ENCODE peak calls at places on chromosomes 13 and 19, in ten cellular contexts. One of them, this sample, is unnamed.

GRCh38 chr13:48303331-48304131 is at the start of gene RB1:
- DNase-seq in GM23338: peak
- DNase-seq in CD4-positive, alpha-beta T cell: peak
- DNase-seq in HCT116: peak
- DNase-seq in tibial nerve: peak
- DNase-seq in endothelial cell of umbilical vein: peak
- DNase-seq in AG04449: no peak
- DNase-seq in uterus: peak
- DNase-seq in gastrocnemius medialis: peak
- DNase-seq in heart left ventricle: peak
- DNase-seq in this sample: peak

GRCh38 chr19:11507370-11508078 is 1.9 kb upstream of the ZNF653 start:
- DNase-seq in GM23338: no peak
- DNase-seq in CD4-positive, alpha-beta T cell: no peak
- DNase-seq in HCT116: no peak
- DNase-seq in tibial nerve: no peak
- DNase-seq in endothelial cell of umbilical vein: no peak
- DNase-seq in AG04449: no peak
- DNase-seq in uterus: no peak
- DNase-seq in gastrocnemius medialis: no peak
- DNase-seq in heart left ventricle: no peak
- DNase-seq in this sample: no peak

GRCh38 chr19:55473201-55473600 is 3.2 kb upstream of the ZNF628 start:
- DNase-seq in GM23338: no peak
- DNase-seq in CD4-positive, alpha-beta T cell: no peak
- DNase-seq in HCT116: no peak
- DNase-seq in tibial nerve: no peak
- DNase-seq in endothelial cell of umbilical vein: no peak
- DNase-seq in AG04449: no peak
- DNase-seq in uterus: no peak
- DNase-seq in gastrocnemius medialis: no peak
- DNase-seq in heart left ventricle: no peak
- DNase-seq in this sample: no peak

GRCh38 chr13:101408154-101408553 is 8.2 kb downstream of the NALCN start:
- DNase-seq in GM23338: no peak
- DNase-seq in CD4-positive, alpha-beta T cell: no peak
- DNase-seq in HCT116: no peak
- DNase-seq in tibial nerve: no peak
- DNase-seq in endothelial cell of umbilical vein: no peak
- DNase-seq in AG04449: no peak
- DNase-seq in uterus: no peak
- DNase-seq in gastrocnemius medialis: no peak
- DNase-seq in heart left ventricle: no peak
- DNase-seq in this sample: no peak

GRCh38 chr19:29495971-29496441 is 29.8 kb upstream of the VSTM2B start:
- DNase-seq in GM23338: no peak
- DNase-seq in CD4-positive, alpha-beta T cell: no peak
- DNase-seq in HCT116: no peak
- DNase-seq in tibial nerve: no peak
- DNase-seq in endothelial cell of umbilical vein: no peak
- DNase-seq in AG04449: no peak
- DNase-seq in uterus: no peak
- DNase-seq in gastrocnemius medialis: no peak
- DNase-seq in heart left ventricle: no peak
- DNase-seq in this sample: no peak

GRCh38 chr13:19155321-19155861 is 26.2 kb downstream of the TUBA3C start:
- DNase-seq in GM23338: no peak
- DNase-seq in CD4-positive, alpha-beta T cell: no peak
- DNase-seq in HCT116: no peak
- DNase-seq in tibial nerve: no peak
- DNase-seq in endothelial cell of umbilical vein: no peak
- DNase-seq in AG04449: no peak
- DNase-seq in uterus: no peak
- DNase-seq in gastrocnemius medialis: no peak
- DNase-seq in heart left ventricle: no peak
- DNase-seq in this sample: no peak

GRCh38 chr13:97445504-97446187 is 11.7 kb downstream of the RAP2A start:
- DNase-seq in GM23338: no peak
- DNase-seq in CD4-positive, alpha-beta T cell: no peak
- DNase-seq in HCT116: no peak
- DNase-seq in tibial nerve: no peak
- DNase-seq in endothelial cell of umbilical vein: no peak
- DNase-seq in AG04449: no peak
- DNase-seq in uterus: no peak
- DNase-seq in gastrocnemius medialis: no peak
- DNase-seq in heart left ventricle: no peak
- DNase-seq in this sample: no peak

GRCh38 chr19:4669723-4670480 is at the start of gene MYDGF:
- DNase-seq in GM23338: peak
- DNase-seq in CD4-positive, alpha-beta T cell: peak
- DNase-seq in HCT116: peak
- DNase-seq in tibial nerve: peak
- DNase-seq in endothelial cell of umbilical vein: peak
- DNase-seq in AG04449: peak
- DNase-seq in uterus: peak
- DNase-seq in gastrocnemius medialis: peak
- DNase-seq in heart left ventricle: peak
- DNase-seq in this sample: peak

DNA sequence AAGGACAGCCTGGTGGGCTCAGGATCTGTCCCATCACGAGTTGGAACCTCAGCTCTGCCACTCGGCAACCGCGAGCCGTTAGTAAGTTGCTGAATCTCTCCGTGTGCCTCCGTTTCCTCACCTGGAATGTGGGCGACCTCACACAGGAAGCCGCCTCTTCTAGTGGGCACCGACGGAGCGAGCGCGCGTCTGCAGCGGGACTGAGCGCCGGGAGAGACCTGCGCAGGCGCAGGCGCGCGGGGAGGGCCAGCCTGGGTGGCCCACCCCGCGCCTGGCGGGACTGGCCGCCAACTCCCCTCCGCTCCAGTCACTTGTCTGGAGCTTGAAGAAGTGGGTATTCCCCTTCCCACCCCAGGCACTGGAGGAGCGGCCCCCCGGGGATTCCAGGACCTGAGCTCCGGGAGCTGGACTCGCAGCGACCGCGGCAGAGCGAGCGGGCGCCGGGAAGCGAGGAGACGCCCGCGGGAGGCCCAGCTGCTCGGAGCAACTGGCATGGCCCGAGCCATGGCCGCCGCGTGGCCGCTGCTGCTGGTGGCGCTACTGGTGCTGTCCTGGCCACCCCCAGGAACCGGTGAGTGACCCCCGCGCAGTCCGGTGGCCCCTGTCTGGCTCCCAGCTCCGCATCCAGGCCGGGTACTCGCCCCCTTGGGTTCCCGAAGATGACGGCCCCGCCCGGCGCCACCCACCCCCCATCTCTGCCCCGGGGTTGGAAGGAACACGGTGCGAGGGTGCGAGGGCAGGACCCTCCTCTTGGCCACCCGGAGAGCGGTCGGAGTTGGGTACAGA is at the start of gene PVR:
- DNase-seq in GM23338: peak
- DNase-seq in CD4-positive, alpha-beta T cell: peak
- DNase-seq in HCT116: no peak
- DNase-seq in tibial nerve: peak
- DNase-seq in endothelial cell of umbilical vein: peak
- DNase-seq in AG04449: no peak
- DNase-seq in uterus: peak
- DNase-seq in gastrocnemius medialis: peak
- DNase-seq in heart left ventricle: peak
- DNase-seq in this sample: peak
- TF ChIP-seq CTCF in GM23338: no peak
- TF ChIP-seq CTCF in CD4-positive, alpha-beta T cell: no peak
- TF ChIP-seq CTCF in HCT116: no peak
- TF ChIP-seq CTCF in tibial nerve: no peak
- TF ChIP-seq CTCF in endothelial cell of umbilical vein: no peak
- TF ChIP-seq CTCF in AG04449: no peak
- TF ChIP-seq CTCF in uterus: no peak
- TF ChIP-seq CTCF in gastrocnemius medialis: no peak
- TF ChIP-seq CTCF in heart left ventricle: no peak
- TF ChIP-seq CTCF in this sample: no peak

GRCh38 chr19:1384478-1385110 is 887 bp downstream of the NDUFS7 start:
- DNase-seq in GM23338: no peak
- DNase-seq in CD4-positive, alpha-beta T cell: no peak
- DNase-seq in HCT116: no peak
- DNase-seq in tibial nerve: no peak
- DNase-seq in endothelial cell of umbilical vein: peak
- DNase-seq in AG04449: no peak
- DNase-seq in uterus: no peak
- DNase-seq in gastrocnemius medialis: no peak
- DNase-seq in heart left ventricle: no peak
- DNase-seq in this sample: no peak

GRCh38 chr19:1383014-1383310 is 745 bp upstream of the NDUFS7 start:
- DNase-seq in GM23338: no peak
- DNase-seq in CD4-positive, alpha-beta T cell: no peak
- DNase-seq in HCT116: no peak
- DNase-seq in tibial nerve: no peak
- DNase-seq in endothelial cell of umbilical vein: no peak
- DNase-seq in AG04449: peak
- DNase-seq in uterus: no peak
- DNase-seq in gastrocnemius medialis: no peak
- DNase-seq in heart left ventricle: no peak
- DNase-seq in this sample: no peak

GRCh38 chr19:1384085-1384462 is 367 bp downstream of the NDUFS7 start:
- DNase-seq in GM23338: no peak
- DNase-seq in CD4-positive, alpha-beta T cell: no peak
- DNase-seq in HCT116: no peak
- DNase-seq in tibial nerve: no peak
- DNase-seq in endothelial cell of umbilical vein: no peak
- DNase-seq in AG04449: no peak
- DNase-seq in uterus: no peak
- DNase-seq in gastrocnemius medialis: no peak
- DNase-seq in heart left ventricle: no peak
- DNase-seq in this sample: no peak

GRCh38 chr19:1382250-1382649 is 1.5 kb upstream of the NDUFS7 start:
- DNase-seq in GM23338: no peak
- DNase-seq in CD4-positive, alpha-beta T cell: no peak
- DNase-seq in HCT116: no peak
- DNase-seq in tibial nerve: no peak
- DNase-seq in endothelial cell of umbilical vein: no peak
- DNase-seq in AG04449: no peak
- DNase-seq in uterus: no peak
- DNase-seq in gastrocnemius medialis: no peak
- DNase-seq in heart left ventricle: no peak
- DNase-seq in this sample: no peak

DNA sequence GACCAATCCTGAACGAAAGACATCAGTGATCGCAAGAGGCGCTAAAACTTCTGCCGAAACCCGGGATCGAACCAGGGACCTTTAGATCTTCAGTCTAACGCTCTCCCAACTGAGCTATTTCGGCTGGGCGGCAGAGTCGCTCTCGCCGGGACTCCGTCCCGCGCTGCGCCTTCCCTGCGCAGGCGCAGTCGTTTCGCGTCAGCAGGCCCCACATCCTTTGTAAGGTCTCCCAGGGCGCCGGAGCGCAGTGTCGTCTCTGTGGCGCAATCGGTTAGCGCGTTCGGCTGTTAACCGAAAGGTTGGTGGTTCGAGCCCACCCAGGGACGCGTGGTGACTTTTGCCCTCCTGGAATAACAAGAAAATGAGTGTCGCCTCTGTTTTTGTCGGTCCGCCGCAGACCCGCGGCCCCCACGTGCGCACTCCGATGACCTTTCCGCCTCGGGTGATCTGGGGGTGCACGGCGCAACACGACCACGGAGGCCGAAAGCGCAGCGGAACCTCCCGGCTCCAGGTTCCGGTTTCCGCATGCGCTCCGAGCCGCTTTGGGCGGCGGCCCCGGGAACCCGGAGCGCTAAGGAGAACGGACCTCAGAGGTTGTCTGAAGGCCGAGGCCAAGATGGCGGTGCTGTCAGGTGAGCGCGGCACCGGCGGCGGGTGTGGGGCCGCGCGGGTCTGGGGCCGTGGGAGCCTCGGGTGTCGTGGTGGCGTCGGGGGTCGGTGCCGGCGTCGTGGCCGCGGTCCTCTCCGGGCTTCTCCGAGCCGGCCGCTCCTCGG is at the start of gene NDUFS7:
- DNase-seq in GM23338: peak
- DNase-seq in CD4-positive, alpha-beta T cell: peak
- DNase-seq in HCT116: peak
- DNase-seq in tibial nerve: peak
- DNase-seq in endothelial cell of umbilical vein: peak
- DNase-seq in AG04449: peak
- DNase-seq in uterus: peak
- DNase-seq in gastrocnemius medialis: peak
- DNase-seq in heart left ventricle: peak
- DNase-seq in this sample: peak
- TF ChIP-seq CTCF in GM23338: peak
- TF ChIP-seq CTCF in CD4-positive, alpha-beta T cell: no peak
- TF ChIP-seq CTCF in HCT116: no peak
- TF ChIP-seq CTCF in tibial nerve: no peak
- TF ChIP-seq CTCF in endothelial cell of umbilical vein: no peak
- TF ChIP-seq CTCF in AG04449: peak
- TF ChIP-seq CTCF in uterus: peak
- TF ChIP-seq CTCF in gastrocnemius medialis: peak
- TF ChIP-seq CTCF in heart left ventricle: no peak
- TF ChIP-seq CTCF in this sample: peak

DNA sequence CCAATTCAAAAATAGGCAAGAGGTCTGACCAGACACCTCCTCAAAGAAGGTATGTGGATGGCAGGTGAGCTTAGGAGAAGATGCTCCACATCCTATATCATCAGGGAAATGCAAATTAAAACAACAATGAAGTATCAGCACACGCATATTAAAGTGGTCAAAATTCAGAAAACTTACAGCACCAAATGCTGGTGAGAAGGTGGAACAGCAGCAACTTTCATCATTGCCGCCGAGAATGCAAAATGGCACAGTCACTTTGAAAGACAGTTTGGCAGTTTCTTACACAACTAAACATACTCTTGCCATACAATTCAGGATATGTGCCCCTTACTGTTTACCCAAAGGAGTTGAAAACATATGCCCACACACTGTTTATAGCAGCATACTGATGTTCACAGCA is 22.4 kb downstream of the OR10H4 start:
- DNase-seq in GM23338: no peak
- DNase-seq in CD4-positive, alpha-beta T cell: no peak
- DNase-seq in HCT116: peak
- DNase-seq in tibial nerve: no peak
- DNase-seq in endothelial cell of umbilical vein: no peak
- DNase-seq in AG04449: no peak
- DNase-seq in uterus: no peak
- DNase-seq in gastrocnemius medialis: no peak
- DNase-seq in heart left ventricle: no peak
- DNase-seq in this sample: no peak
- TF ChIP-seq CTCF in GM23338: no peak
- TF ChIP-seq CTCF in CD4-positive, alpha-beta T cell: no peak
- TF ChIP-seq CTCF in HCT116: no peak
- TF ChIP-seq CTCF in tibial nerve: no peak
- TF ChIP-seq CTCF in endothelial cell of umbilical vein: no peak
- TF ChIP-seq CTCF in AG04449: no peak
- TF ChIP-seq CTCF in uterus: no peak
- TF ChIP-seq CTCF in gastrocnemius medialis: no peak
- TF ChIP-seq CTCF in heart left ventricle: no peak
- TF ChIP-seq CTCF in this sample: peak

DNA sequence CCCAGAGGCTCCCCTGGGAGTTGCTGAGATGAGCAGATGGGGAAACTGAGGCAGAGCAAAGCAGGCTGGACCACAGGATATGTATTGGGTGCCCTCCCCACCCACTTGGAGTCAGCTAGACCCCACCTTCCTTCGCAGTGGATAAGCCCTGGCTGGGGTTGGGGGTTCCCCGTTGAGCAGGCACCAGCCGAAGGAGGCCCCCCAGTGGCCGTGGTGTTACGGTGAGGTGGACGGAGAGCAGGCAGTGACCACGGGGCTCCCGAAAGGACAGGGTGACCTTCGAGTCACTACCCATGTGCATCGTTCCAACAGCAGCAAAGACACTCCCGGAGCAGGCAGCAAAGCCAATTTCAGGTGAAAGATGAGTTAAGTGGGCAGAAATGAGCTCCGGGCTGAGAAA is 62.4 kb upstream of the ADGRE5 start:
- DNase-seq in GM23338: peak
- DNase-seq in CD4-positive, alpha-beta T cell: no peak
- DNase-seq in HCT116: no peak
- DNase-seq in tibial nerve: no peak
- DNase-seq in endothelial cell of umbilical vein: peak
- DNase-seq in AG04449: no peak
- DNase-seq in uterus: no peak
- DNase-seq in gastrocnemius medialis: no peak
- DNase-seq in heart left ventricle: no peak
- DNase-seq in this sample: peak
- TF ChIP-seq CTCF in GM23338: peak
- TF ChIP-seq CTCF in CD4-positive, alpha-beta T cell: no peak
- TF ChIP-seq CTCF in HCT116: peak
- TF ChIP-seq CTCF in tibial nerve: no peak
- TF ChIP-seq CTCF in endothelial cell of umbilical vein: peak
- TF ChIP-seq CTCF in AG04449: peak
- TF ChIP-seq CTCF in uterus: no peak
- TF ChIP-seq CTCF in gastrocnemius medialis: no peak
- TF ChIP-seq CTCF in heart left ventricle: no peak
- TF ChIP-seq CTCF in this sample: peak